ENCODE peak calls at places on chromosomes 11 and 22, in five cellular contexts. E is mammary epithelial cell, K is PC-9, F is psoas muscle, W is tibial artery. L is an unnamed sample.

GRCh38 chr11:115489466-115489865 is 14.7 kb downstream of the CADM1 start:
- DNase-seq in E (no peak), K (no peak), F (no peak), W (no peak), L (no peak)

GRCh38 chr11:134750619-134751018 is 338.6 kb upstream of the B3GAT1 start:
- DNase-seq in E (no peak), K (no peak), F (no peak), W (no peak), L (no peak)

GRCh38 chr11:35803115-35803514 is 140.5 kb downstream of the TRIM44 start:
- DNase-seq in E (no peak), K (no peak), F (no peak), W (no peak), L (no peak)

GRCh38 chr11:46541593-46542371 is 52.0 kb downstream of the AMBRA1 start:
- DNase-seq in E (no peak), K (no peak), F (peak), W (no peak), L (no peak)

GRCh38 chr11:28520291-28520690 is 412.1 kb downstream of the METTL15 start:
- DNase-seq in E (no peak), K (no peak), F (no peak), W (no peak), L (no peak)

GRCh38 chr11:10604340-10604748 is 35.9 kb upstream of the LYVE1 start:
- DNase-seq in E (peak), K (no peak), F (peak), W (no peak), L (no peak)

GRCh38 chr11:88521354-88522310 is 184.1 kb upstream of the CTSC start:
- DNase-seq in E (no peak), K (no peak), F (no peak), W (no peak), L (no peak)

GRCh38 chr11:933002-933820 is 7.5 kb downstream of the AP2A2 start:
- DNase-seq in E (no peak), K (no peak), F (no peak), W (no peak), L (no peak)

GRCh38 chr11:4891996-4892640 is 10.4 kb downstream of the OR51T1 start:
- DNase-seq in E (peak), K (no peak), F (no peak), W (no peak), L (no peak)

GRCh38 chr11:18347471-18348125 is 25.2 kb downstream of the GTF2H1 start:
- DNase-seq in E (no peak), K (no peak), F (no peak), W (no peak), L (no peak)

GRCh38 chr11:57203359-57203758 is 21.6 kb downstream of the LRRC55 start:
- DNase-seq in E (no peak), K (no peak), F (peak), W (no peak), L (no peak)

GRCh38 chr11:84720706-84721402 is 906.3 kb downstream of the DLG2 start:
- DNase-seq in E (no peak), K (no peak), F (peak), W (no peak), L (no peak)

GRCh38 chr11:120139316-120140069 is 1.6 kb upstream of the TRIM29 start:
- DNase-seq in E (no peak), K (no peak), F (no peak), W (peak), L (no peak)

GRCh38 chr11:118790357-118791014 is 478 bp downstream of the DDX6 start:
- DNase-seq in E (peak), K (peak), F (peak), W (peak), L (no peak)

GRCh38 chr11:44028401-44028800 is 19.4 kb upstream of the ACCSL start:
- DNase-seq in E (no peak), K (no peak), F (no peak), W (no peak), L (no peak)

GRCh38 chr11:13007702-13008435 is 1.2 kb upstream of the RASSF10 start:
- DNase-seq in E (peak), K (no peak), F (no peak), W (no peak), L (no peak)

GRCh38 chr11:38791346-38791961 is 2193.4 kb upstream of the RAG2 start:
- DNase-seq in E (peak), K (peak), F (no peak), W (no peak), L (no peak)

GRCh38 chr11:133835258-133836075 is 9.8 kb downstream of the SPATA19 start:
- DNase-seq in E (peak), K (peak), F (no peak), W (no peak), L (no peak)

GRCh38 chr11:65866524-65867283 is 5.9 kb downstream of the EFEMP2 start:
- DNase-seq in E (no peak), K (no peak), F (peak), W (no peak), L (no peak)

GRCh38 chr11:69557266-69557665 is 75.8 kb downstream of the LINC01488 start:
- DNase-seq in E (no peak), K (no peak), F (no peak), W (no peak), L (no peak)

GRCh38 chr22:46970411-46971123 is 208.1 kb downstream of the TBC1D22A start:
- DNase-seq in E (no peak), K (no peak), F (no peak), W (no peak), L (no peak)

GRCh38 chr11:12765428-12765827 is 91.2 kb downstream of the TEAD1 start:
- DNase-seq in E (no peak), K (no peak), F (no peak), W (no peak), L (no peak)

GRCh38 chr11:25211635-25212251 is 714.9 kb downstream of the LUZP2 start:
- DNase-seq in E (peak), K (peak), F (no peak), W (no peak), L (no peak)

GRCh38 chr22:43218786-43219185 is 31.9 kb upstream of the TTLL12 start:
- DNase-seq in E (no peak), K (no peak), F (no peak), W (no peak), L (no peak)

GRCh38 chr11:34165786-34166557 is 60.5 kb downstream of the NAT10 start:
- DNase-seq in E (peak), K (peak), F (peak), W (no peak), L (no peak)

GRCh38 chr22:33126881-33127280 is 68.7 kb upstream of the SYN3 start:
- DNase-seq in E (peak), K (no peak), F (no peak), W (no peak), L (no peak)

GRCh38 chr11:11463397-11463796 is 110.3 kb upstream of the CSNK2A3 start:
- DNase-seq in E (no peak), K (no peak), F (no peak), W (no peak), L (no peak)

GRCh38 chr11:15107730-15108515 is 6.8 kb upstream of the INSC start:
- DNase-seq in E (peak), K (no peak), F (no peak), W (no peak), L (no peak)

GRCh38 chr11:10770626-10771254 is 19.7 kb downstream of the CTR9 start:
- DNase-seq in E (peak), K (no peak), F (peak), W (no peak), L (no peak)

GRCh38 chr11:44774131-44774530 is 47.4 kb downstream of the TSPAN18 start:
- DNase-seq in E (no peak), K (no peak), F (peak), W (no peak), L (no peak)

GRCh38 chr22:19868773-19869471 is 14.2 kb upstream of the GNB1L start:
- DNase-seq in E (peak), K (no peak), F (peak), W (peak), L (no peak)

GRCh38 chr11:6705905-6706535 is 22.9 kb upstream of the MRPL17 start:
- DNase-seq in E (peak), K (no peak), F (no peak), W (no peak), L (peak)

GRCh38 chr11:119916568-119916967 is 187.6 kb upstream of the NECTIN1 start:
- DNase-seq in E (no peak), K (no peak), F (no peak), W (no peak), L (no peak)

GRCh38 chr11:125463590-125464265 is 32.3 kb downstream of the FEZ1 start:
- DNase-seq in E (no peak), K (no peak), F (no peak), W (no peak), L (no peak)

GRCh38 chr11:69963533-69964246 is 114.4 kb upstream of the ANO1 start:
- DNase-seq in E (no peak), K (no peak), F (no peak), W (no peak), L (no peak)

GRCh38 chr22:39960791-39961746 is 872 bp downstream of the TMA7B start:
- DNase-seq in E (peak), K (no peak), F (no peak), W (no peak), L (no peak)
- H3K27ac ChIP-seq in E (peak), K (no peak), F (no peak), W (no peak), L (no peak)

GRCh38 chr22:35560366-35560765 is 19.7 kb downstream of the RASD2 start:
- DNase-seq in E (no peak), K (no peak), F (no peak), W (no peak), L (no peak)
- H3K4me3 ChIP-seq in E (no peak), K (no peak), F (no peak), W (no peak), L (no peak)

GRCh38 chr22:50205781-50206569 is 5.2 kb downstream of the SELENOO start:
- DNase-seq in E (no peak), K (no peak), F (no peak), W (no peak), L (no peak)
- H3K27ac ChIP-seq in E (no peak), K (no peak), F (peak), W (no peak), L (no peak)

GRCh38 chr11:128497057-128497957 is 90.1 kb downstream of the ETS1 start:
- DNase-seq in E (peak), K (peak), F (peak), W (no peak), L (no peak)
- H3K4me3 ChIP-seq in E (peak), K (peak), F (peak), W (peak), L (peak)

GRCh38 chr11:121721961-121722360 is 269.2 kb upstream of the SORL1-AS1 start:
- DNase-seq in E (no peak), K (no peak), F (no peak), W (no peak), L (no peak)

GRCh38 chr11:121721448-121721847 is 268.7 kb upstream of the SORL1-AS1 start:
- DNase-seq in E (no peak), K (no peak), F (no peak), W (no peak), L (no peak)

GRCh38 chr11:121722431-121723256 is 269.9 kb upstream of the SORL1-AS1 start:
- DNase-seq in E (peak), K (no peak), F (peak), W (peak), L (peak)

GRCh38 chr11:121727942-121728341 is 275.2 kb upstream of the SORL1-AS1 start:
- DNase-seq in E (no peak), K (no peak), F (no peak), W (no peak), L (no peak)

GRCh38 chr11:121723261-121723741 is 270.5 kb upstream of the SORL1-AS1 start:
- DNase-seq in E (no peak), K (no peak), F (no peak), W (peak), L (peak)
- H3K27ac ChIP-seq in E (no peak), K (no peak), F (no peak), W (peak), L (peak)

GRCh38 chr22:45709866-45710265 is 38.2 kb downstream of the ATXN10 start:
- DNase-seq in E (peak), K (peak), F (no peak), W (no peak), L (no peak)
- H3K4me3 ChIP-seq in E (no peak), K (no peak), F (no peak), W (no peak), L (no peak)

GRCh38 chr22:38873469-38874411 is 1.7 kb upstream of the CBX6 start:
- DNase-seq in E (peak), K (peak), F (no peak), W (peak), L (no peak)
- H3K27ac ChIP-seq in E (no peak), K (peak), F (peak), W (peak), L (peak)

GRCh38 chr22:40817737-40818136 is 1.4 kb downstream of the SLC25A17 start:
- DNase-seq in E (no peak), K (no peak), F (no peak), W (no peak), L (no peak)
- H3K4me3 ChIP-seq in E (peak), K (peak), F (peak), W (peak), L (peak)